ENCODE peak calls at places on chromosomes 13 and 19, in six cellular contexts. X is NAMALWA; I is breast epithelium; C is activated naive CD4-positive, alpha-beta T cell; F is T1000; B is HT1080. O is an unnamed sample.

GRCh38 chr13:100833427-100833826 is 158.8 kb upstream of the TMTC4 start:
- DNase-seq in C (no peak), X (no peak), I (no peak), B (no peak), F (no peak), O (no peak)

GRCh38 chr19:7415163-7415856 is 66.6 kb downstream of the ARHGEF18 start:
- DNase-seq in F (no peak), C (no peak), B (no peak), I (peak; percentile 61), X (no peak), O (no peak)

GRCh38 chr13:30341815-30342570 is 34.6 kb upstream of the KATNAL1 start:
- DNase-seq in B (peak; percentile 72), I (peak; percentile 91), F (peak; percentile 28), X (no peak), C (no peak), O (no peak)

GRCh38 chr13:74289861-74290260 is 155.7 kb upstream of the KLF12 start:
- DNase-seq in X (no peak), C (no peak), F (no peak), I (no peak), B (no peak), O (no peak)

GRCh38 chr19:46351241-46352041 is 4.6 kb downstream of the PPP5C start:
- DNase-seq in X (peak; percentile 47), C (no peak), I (no peak), F (peak; percentile 69), B (peak; percentile 35), O (no peak)

GRCh38 chr19:2475018-2475701 is 767 bp upstream of the GADD45B start:
- DNase-seq in F (no peak), X (peak; percentile 86), I (no peak), C (peak; percentile 38), B (peak; percentile 68), O (no peak)

GRCh38 chr13:36981156-36981743 is 17.9 kb downstream of the ALG5 start:
- DNase-seq in F (no peak), B (peak; percentile 36), C (no peak), X (peak; percentile 70), I (no peak), O (no peak)

GRCh38 chr13:63910406-63910957 is 2494.8 kb upstream of the PCDH20 start:
- DNase-seq in B (peak; percentile 34), C (no peak), F (no peak), I (no peak), X (no peak), O (no peak)

GRCh38 chr19:10363789-10364281 is 16.5 kb downstream of the TYK2 start:
- DNase-seq in B (no peak), I (no peak), X (no peak), F (no peak), C (no peak), O (no peak)

GRCh38 chr19:22532388-22533310 is 101.5 kb upstream of the ZNF492 start:
- DNase-seq in I (peak; percentile 95), B (no peak), F (no peak), X (no peak), C (no peak), O (no peak)

GRCh38 chr13:30880756-30881155 is 25.3 kb upstream of the MEDAG start:
- DNase-seq in C (no peak), B (peak; percentile 78), I (no peak), F (no peak), X (no peak), O (no peak)

GRCh38 chr19:7743425-7743841 is 3.9 kb downstream of the CD209 start:
- DNase-seq in X (peak; percentile 39), C (no peak), B (no peak), F (no peak), I (no peak), O (no peak)

GRCh38 chr13:72255908-72256307 is 388.9 kb upstream of the DACH1 start:
- DNase-seq in X (peak; percentile 31), I (no peak), B (peak; percentile 61), F (no peak), C (no peak), O (no peak)

GRCh38 chr19:31110331-31110730 is 238.9 kb downstream of the TSHZ3 start:
- DNase-seq in C (no peak), I (no peak), B (peak; percentile 32), F (no peak), X (no peak), O (no peak)

GRCh38 chr19:55640043-55640576 is 692 bp upstream of the ZNF580 start:
- DNase-seq in I (peak; percentile 71), C (peak; percentile 22), X (peak; percentile 79), B (no peak), F (no peak), O (no peak)

GRCh38 chr19:45047188-45047797 is 8.4 kb downstream of the CLASRP start:
- DNase-seq in B (no peak), F (no peak), I (no peak), X (peak; percentile 81), C (no peak), O (no peak)

GRCh38 chr13:114099918-114100445 is 32.4 kb downstream of the RASA3 start:
- DNase-seq in F (no peak), X (no peak), B (no peak), I (peak; percentile 52), C (no peak), O (no peak)

GRCh38 chr13:25286308-25286968 is 850 bp downstream of the MTMR6 start:
- DNase-seq in C (no peak), B (peak; percentile 32), F (no peak), I (no peak), X (peak; percentile 74), O (no peak)

GRCh38 chr19:28514166-28514565 is 698.8 kb downstream of the UQCRFS1 start:
- DNase-seq in I (no peak), C (no peak), B (no peak), F (no peak), X (no peak), O (no peak)

GRCh38 chr13:49410477-49410876 is 33.4 kb downstream of the CAB39L start:
- DNase-seq in I (no peak), F (no peak), X (no peak), B (no peak), C (no peak), O (no peak)

GRCh38 chr13:110980921-110981320 is 66.1 kb upstream of the ANKRD10 start:
- DNase-seq in F (no peak), I (no peak), B (no peak), C (no peak), X (no peak), O (no peak)

GRCh38 chr19:45772130-45772880 is 3.3 kb upstream of the SIX5 start:
- DNase-seq in F (no peak), B (no peak), X (peak; percentile 36), I (no peak), C (no peak), O (no peak)

O was measured in Panc1.